ENCODE peak calls at places on chromosome 5, in six cellular contexts. G is RKO, E is Peyer's patch, N is HuH-7.5, C is PC-3, V is AG04450. H is an unnamed sample.

GRCh38 chr5:94694671-94695070 is 76.2 kb downstream of the SLF1 start:
- DNase-seq in N (no peak), G (no peak), V (no peak), C (no peak), E (no peak), H (no peak)

GRCh38 chr5:143313298-143313852 is 90.1 kb downstream of the NR3C1 start:
- DNase-seq in G (no peak), V (no peak), N (no peak), E (no peak), C (peak; percentile 54), H (no peak)

GRCh38 chr5:158127536-158127935 is 268.6 kb upstream of the CLINT1 start:
- DNase-seq in E (no peak), V (no peak), N (no peak), C (no peak), G (no peak), H (no peak)

GRCh38 chr5:56200856-56201638 is 32.1 kb downstream of the ANKRD55 start:
- DNase-seq in G (peak; percentile 61), V (peak; percentile 30), E (peak; percentile 79), C (peak; percentile 71), N (peak; percentile 35), H (peak; percentile 80)

GRCh38 chr5:160133071-160133917 is 14.0 kb upstream of the PWWP2A start:
- DNase-seq in G (no peak), V (no peak), E (no peak), N (no peak), C (no peak), H (peak; percentile 17)

GRCh38 chr5:64923151-64923685 is 154.5 kb downstream of the CWC27 start:
- DNase-seq in C (no peak), E (no peak), N (no peak), G (no peak), V (peak; percentile 44), H (no peak)

GRCh38 chr5:157828949-157829639 is 29.9 kb downstream of the CLINT1 start:
- DNase-seq in G (peak; percentile 28), V (no peak), N (peak; percentile 8), C (peak; percentile 60), E (no peak), H (no peak)

GRCh38 chr5:9781275-9781674 is 151.1 kb upstream of the TAS2R1 start:
- DNase-seq in G (no peak), N (no peak), V (no peak), E (no peak), C (peak; percentile 10), H (no peak)

GRCh38 chr5:169020102-169020501 is 280.8 kb downstream of the SLIT3 start:
- DNase-seq in V (no peak), G (peak; percentile 26), C (no peak), E (no peak), N (no peak), H (peak; percentile 25)

GRCh38 chr5:56358046-56358445 is 124.9 kb upstream of the ANKRD55 start:
- DNase-seq in E (no peak), G (no peak), N (no peak), C (no peak), V (no peak), H (no peak)

GRCh38 chr5:150589791-150590601 is 50.5 kb upstream of the SYNPO start:
- DNase-seq in G (no peak), C (no peak), E (peak; percentile 71), N (no peak), V (no peak), H (peak; percentile 73)

GRCh38 chr5:6291961-6292360 is 86.4 kb downstream of the MED10 start:
- DNase-seq in C (peak; percentile 64), E (no peak), G (peak; percentile 50), N (no peak), V (no peak), H (peak; percentile 23)

GRCh38 chr5:41960481-41960880 is 35.4 kb downstream of the FBXO4 start:
- DNase-seq in N (no peak), V (no peak), E (no peak), G (no peak), C (no peak), H (no peak)

GRCh38 chr5:148583421-148583965 is 70.8 kb downstream of the HTR4 start:
- DNase-seq in N (no peak), V (no peak), E (no peak), G (no peak), C (peak; percentile 49), H (no peak)

GRCh38 chr5:176851871-176852270 is 41.5 kb downstream of the UNC5A start:
- DNase-seq in E (no peak), N (no peak), G (no peak), C (no peak), V (no peak), H (no peak)